ENCODE peak calls at places on chromosomes 4 and X, in ten cellular contexts. V is pancreas, I is adipocyte, H is Peyer's patch, F is DND-41, L is body of pancreas, B is mucosa of descending colon, E is psoas muscle, J is stomach, N is GM23248. Z is an unnamed sample. For H3K4me1, the result is how much of the 10 kb centered on the place peaks cover.

GRCh38 chr4:21327976-21328700 is 620.4 kb downstream of the KCNIP4 start:
- DNase-seq in V (no peak), I (no peak), H (no peak), F (no peak), L (no peak), B (no peak), E (no peak), J (no peak), N (no peak), Z (no peak)

GRCh38 chrX:24876782-24877315 is 138.9 kb downstream of the ARX start:
- DNase-seq in V (no peak), I (no peak), H (no peak), F (no peak), L (no peak), B (no peak), E (no peak), J (no peak), N (no peak), Z (no peak)

GRCh38 chr4:100843897-100844296 is 326.1 kb upstream of the EMCN start:
- DNase-seq in V (no peak), I (no peak), H (no peak), F (no peak), L (no peak), B (no peak), E (no peak), J (no peak), N (peak), Z (no peak)

GRCh38 chr4:54218736-54219135 is 10.4 kb upstream of the PDGFRA start:
- DNase-seq in V (no peak), I (no peak), H (no peak), F (no peak), L (no peak), B (no peak), E (no peak), J (no peak), N (no peak), Z (no peak)

GRCh38 chr4:159278399-159278798 is 175.5 kb downstream of the RAPGEF2 start:
- DNase-seq in V (no peak), I (no peak), H (no peak), F (no peak), L (no peak), B (no peak), E (no peak), J (no peak), N (no peak), Z (no peak)

GRCh38 chrX:153649178-153649914 is 2.3 kb downstream of the DUSP9 start:
- DNase-seq in V (peak), I (no peak), H (peak), F (peak), L (peak), B (peak), E (no peak), J (no peak), N (peak), Z (no peak)

GRCh38 chrX:39452404-39452803 is 645.4 kb downstream of the BCOR start:
- DNase-seq in V (no peak), I (no peak), H (no peak), F (no peak), L (no peak), B (no peak), E (no peak), J (no peak), N (no peak), Z (no peak)

GRCh38 chr4:89438102-89438831 is 130.7 kb upstream of the GPRIN3 start:
- DNase-seq in V (peak), I (peak), H (no peak), F (peak), L (peak), B (peak), E (peak), J (peak), N (peak), Z (no peak)

GRCh38 chr4:6356076-6356560 is 86.5 kb downstream of the WFS1 start:
- DNase-seq in V (no peak), I (no peak), H (no peak), F (no peak), L (no peak), B (no peak), E (no peak), J (no peak), N (no peak), Z (no peak)

GRCh38 chr4:24070117-24070516 is 180.3 kb upstream of the PPARGC1A start:
- DNase-seq in V (no peak), I (peak), H (no peak), F (no peak), L (no peak), B (no peak), E (no peak), J (no peak), N (peak), Z (no peak)

GRCh38 chr4:185082549-185082948 is 60.5 kb upstream of the SLC25A4 start:
- DNase-seq in V (no peak), I (no peak), H (no peak), F (no peak), L (no peak), B (peak), E (no peak), J (no peak), N (peak), Z (no peak)

GRCh38 chr4:112938461-112939058 is 110.9 kb upstream of the ANK2 start:
- DNase-seq in V (no peak), I (peak), H (no peak), F (no peak), L (no peak), B (no peak), E (no peak), J (no peak), N (peak), Z (no peak)

GRCh38 chr4:123244233-123244632 is 152.4 kb upstream of the SPRY1 start:
- DNase-seq in V (no peak), I (no peak), H (no peak), F (no peak), L (no peak), B (no peak), E (peak), J (peak), N (no peak), Z (peak)

GRCh38 chr4:186902361-186902760 is 178.7 kb upstream of the FAT1 start:
- DNase-seq in V (no peak), I (no peak), H (no peak), F (no peak), L (no peak), B (peak), E (no peak), J (no peak), N (no peak), Z (no peak)
- H3K4me1 ChIP-seq in V (under half), I (under half), H (under half), F (under half), L (under half), B (under half), E (under half), J (under half), N (under half), Z (under half)

DNA sequence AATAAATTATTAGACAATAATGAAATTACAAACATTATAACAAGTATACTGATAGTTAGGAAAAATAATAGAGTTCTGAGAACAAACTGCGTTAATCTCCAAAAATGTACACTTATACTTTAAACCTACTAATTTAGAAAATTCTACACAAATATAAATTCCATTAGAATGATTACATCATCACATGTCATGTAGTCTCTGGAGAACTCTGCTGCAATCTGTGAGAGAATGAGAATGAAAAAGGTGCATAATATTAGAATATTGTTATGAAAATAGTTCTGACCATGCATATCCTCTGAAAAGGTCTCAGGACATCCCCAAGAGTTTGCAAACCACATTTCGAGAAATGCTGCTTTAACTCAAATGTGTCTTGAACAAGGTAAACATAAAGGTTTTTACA is 11.4 kb downstream of the GUCY1A1 start:
- DNase-seq in V (no peak), I (no peak), H (no peak), F (no peak), L (no peak), B (no peak), E (no peak), J (no peak), N (no peak), Z (no peak)
- H3K4me1 ChIP-seq in V (under half), I (under half), H (under half), F (under half), L (under half), B (under half), E (under half), J (under half), N (under half), Z (half or more)

GRCh38 chr4:118762753-118763477 is 73.0 kb downstream of the SEC24D start:
- DNase-seq in V (no peak), I (peak), H (no peak), F (no peak), L (no peak), B (no peak), E (no peak), J (no peak), N (peak), Z (no peak)

GRCh38 chr4:118760493-118760892 is 75.3 kb downstream of the METTL14 start:
- DNase-seq in V (no peak), I (no peak), H (no peak), F (no peak), L (no peak), B (no peak), E (no peak), J (no peak), N (no peak), Z (no peak)

GRCh38 chr4:118761387-118762016 is 74.4 kb downstream of the SEC24D start:
- DNase-seq in V (no peak), I (no peak), H (no peak), F (no peak), L (no peak), B (no peak), E (no peak), J (no peak), N (no peak), Z (no peak)

GRCh38 chr4:118760092-118760491 is 74.9 kb downstream of the METTL14 start:
- DNase-seq in V (no peak), I (no peak), H (no peak), F (no peak), L (no peak), B (no peak), E (no peak), J (no peak), N (no peak), Z (no peak)

DNA sequence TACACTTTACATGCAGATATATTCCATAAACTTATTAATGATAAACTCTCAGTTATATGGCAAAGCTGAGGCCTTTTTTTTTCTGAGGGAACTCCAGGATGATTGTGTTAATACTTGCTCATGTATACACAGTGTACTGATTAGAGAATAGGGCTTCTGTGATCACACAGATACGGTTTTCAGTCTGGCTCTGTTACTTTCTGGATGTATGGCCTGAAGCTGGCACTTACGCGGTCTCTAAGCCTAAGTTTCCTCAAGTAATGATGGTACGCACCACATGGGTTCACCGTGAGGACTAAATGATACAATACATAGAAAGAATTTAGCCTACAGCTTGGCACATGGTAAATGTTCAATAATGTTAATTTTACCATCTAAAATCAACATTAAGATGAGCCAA is 73.8 kb downstream of the SEC24D start:
- DNase-seq in V (no peak), I (no peak), H (no peak), F (no peak), L (no peak), B (no peak), E (no peak), J (no peak), N (no peak), Z (no peak)
- H3K4me1 ChIP-seq in V (under half), I (half or more), H (under half), F (under half), L (under half), B (under half), E (under half), J (under half), N (half or more), Z (half or more)

DNA sequence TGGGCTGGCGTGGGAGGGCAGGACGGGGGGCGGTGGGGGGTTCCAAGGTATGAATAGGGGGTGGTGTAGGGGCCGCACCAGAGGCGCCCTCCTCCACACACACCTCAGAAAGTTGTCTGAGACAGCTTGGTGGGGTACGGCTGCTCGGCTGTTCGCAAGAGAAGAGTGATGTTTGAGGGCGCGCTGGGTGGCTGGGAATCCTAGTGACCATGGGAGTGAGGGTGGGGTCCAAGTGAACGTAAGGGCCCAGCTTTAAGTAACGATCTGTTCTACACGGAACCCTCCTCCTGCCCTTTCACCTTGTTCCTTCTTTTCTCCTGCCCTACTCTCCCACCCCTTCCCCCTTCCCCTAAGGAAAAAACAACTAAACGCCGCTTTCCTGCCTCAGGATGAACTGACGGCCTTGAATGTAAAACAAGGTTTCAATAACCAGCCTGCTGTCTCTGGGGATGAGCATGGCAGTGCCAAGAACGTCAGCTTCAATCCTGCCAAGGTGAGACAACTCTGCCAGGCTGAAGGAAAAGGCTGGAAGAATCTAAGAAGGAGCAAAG is 664 bp downstream of the MED12 start:
- DNase-seq in V (no peak), I (peak), H (no peak), F (no peak), L (no peak), B (peak), E (no peak), J (no peak), N (peak), Z (no peak)
- H3K4me1 ChIP-seq in V (under half), I (under half), H (under half), F (under half), L (under half), B (under half), E (under half), J (under half), N (under half), Z (under half)

GRCh38 chr4:128393111-128393704 is 105.6 kb upstream of the PGRMC2 start:
- DNase-seq in V (no peak), I (peak), H (no peak), F (no peak), L (no peak), B (no peak), E (no peak), J (no peak), N (peak), Z (no peak)
- H3K4me1 ChIP-seq in V (under half), I (under half), H (under half), F (under half), L (under half), B (under half), E (half or more), J (under half), N (under half), Z (under half)

GRCh38 chrX:150605603-150606002 is 37.2 kb downstream of the MTM1 start:
- DNase-seq in V (no peak), I (no peak), H (no peak), F (no peak), L (no peak), B (peak), E (no peak), J (no peak), N (no peak), Z (no peak)
- H3K4me1 ChIP-seq in V (under half), I (under half), H (under half), F (under half), L (under half), B (under half), E (under half), J (under half), N (under half), Z (under half)

GRCh38 chr4:86948276-86948675 is 13.5 kb downstream of the AFF1 start:
- DNase-seq in V (no peak), I (no peak), H (no peak), F (no peak), L (no peak), B (no peak), E (no peak), J (no peak), N (no peak), Z (no peak)
- H3K4me1 ChIP-seq in V (under half), I (under half), H (under half), F (under half), L (under half), B (under half), E (under half), J (under half), N (under half), Z (half or more)

Z was measured in left ventricle myocardium inferior.